ENCODE peak calls at places on chromosomes 2 and 18, in four cellular contexts. I, C, U and R are unnamed samples.

GRCh38 chr2:166572958-166573357 is 78.9 kb upstream of the SCN7A start:
- DNase-seq in I (no peak), C (no peak), U (no peak), R (no peak)

GRCh38 chr18:12377556-12378553 is 828 bp upstream of the AFG3L2 start:
- DNase-seq in I (no peak), C (no peak), U (no peak), R (no peak)

GRCh38 chr2:162582357-162582798 is 238.4 kb downstream of the GCA start:
- DNase-seq in I (no peak), C (peak), U (no peak), R (no peak)

GRCh38 chr2:61356261-61356957 is 114.5 kb downstream of the USP34 start:
- DNase-seq in I (no peak), C (peak), U (no peak), R (no peak)

GRCh38 chr2:65845442-65846182 is 413.2 kb upstream of the SPRED2 start:
- DNase-seq in I (no peak), C (no peak), U (no peak), R (no peak)

GRCh38 chr2:54630841-54631497 is 92.5 kb upstream of the EML6 start:
- DNase-seq in I (no peak), C (no peak), U (no peak), R (no peak)

GRCh38 chr18:40413160-40413559 is 1541.9 kb upstream of the PIK3C3 start:
- DNase-seq in I (no peak), C (peak), U (no peak), R (peak)

GRCh38 chr2:199055336-199055735 is 402.4 kb downstream of the SATB2 start:
- DNase-seq in I (no peak), C (no peak), U (no peak), R (no peak)

GRCh38 chr2:43838560-43839267 is at the start of the genes ABCG5 and ABCG8:
- DNase-seq in I (no peak), C (peak), U (no peak), R (no peak)

GRCh38 chr18:49028801-49029506 is 78.2 kb upstream of the SMAD7 start:
- DNase-seq in I (no peak), C (no peak), U (no peak), R (no peak)

GRCh38 chr2:20156051-20156730 is 68.7 kb downstream of the SDC1 start:
- DNase-seq in I (no peak), C (no peak), U (no peak), R (no peak)

GRCh38 chr18:53629356-53629755 is 595.1 kb downstream of the MBD2 start:
- DNase-seq in I (no peak), C (no peak), U (no peak), R (no peak)

GRCh38 chr2:134406716-134407115 is 152.8 kb downstream of the MGAT5 start:
- DNase-seq in I (no peak), C (no peak), U (no peak), R (no peak)

GRCh38 chr2:133753665-133754064 is 185.4 kb upstream of the NCKAP5 start:
- DNase-seq in I (no peak), C (no peak), U (no peak), R (no peak)

GRCh38 chr2:24839729-24840128 is 46.5 kb downstream of the CENPO start:
- DNase-seq in I (no peak), C (no peak), U (no peak), R (no peak)

GRCh38 chr2:18949871-18950597 is 360.7 kb upstream of the NT5C1B start:
- DNase-seq in I (no peak), C (no peak), U (no peak), R (no peak)

GRCh38 chr2:241081643-241082337 is 20.3 kb downstream of the MTERF4 start:
- DNase-seq in I (no peak), C (no peak), U (no peak), R (no peak)

GRCh38 chr18:75183524-75183923 is 25.4 kb downstream of the PTGR3 start:
- DNase-seq in I (no peak), C (no peak), U (no peak), R (no peak)

GRCh38 chr2:27664622-27665363 is 1.1 kb downstream of the SLC4A1AP start:
- DNase-seq in I (no peak), C (no peak), U (no peak), R (no peak)

GRCh38 chr2:12819098-12819465 is 102.3 kb downstream of the TRIB2 start:
- DNase-seq in I (no peak), C (no peak), U (no peak), R (no peak)

GRCh38 chr18:46639386-46639785 is 17.6 kb downstream of the LOXHD1 start:
- DNase-seq in I (no peak), C (no peak), U (no peak), R (no peak)
- TF ChIP-seq JUND in I (no peak), C (no peak), U (no peak), R (no peak)

GRCh38 chr2:9658972-9659371 is 28.2 kb upstream of the YWHAQ start:
- DNase-seq in I (no peak), C (no peak), U (no peak), R (no peak)
- TF ChIP-seq JUND in I (no peak), C (no peak), U (no peak), R (no peak)

DNA sequence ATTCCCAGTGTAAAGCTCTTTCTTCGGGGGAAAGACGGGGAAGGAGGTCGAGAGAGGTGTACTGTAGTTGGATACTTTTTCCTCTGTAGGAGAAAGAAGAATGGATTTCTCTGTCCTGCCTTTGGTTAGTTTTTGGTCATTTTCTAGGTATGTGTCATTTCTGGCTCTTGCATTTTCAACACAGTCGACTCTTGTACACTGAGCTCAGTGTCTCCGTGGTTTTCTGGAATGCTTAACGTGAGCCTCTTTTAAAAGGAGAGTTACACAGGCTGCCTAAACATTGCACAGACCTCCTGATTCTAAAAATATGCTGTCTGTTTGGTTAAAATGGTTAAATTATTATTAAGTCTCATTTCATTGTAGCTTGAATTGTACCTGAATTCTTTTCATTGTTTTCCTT is 21.8 kb upstream of the GLS start:
- DNase-seq in I (no peak), C (peak), U (no peak), R (no peak)
- TF ChIP-seq JUND in I (no peak), C (no peak), U (no peak), R (no peak)

GRCh38 chr18:63017977-63018376 is 301.6 kb downstream of the BCL2 start:
- DNase-seq in I (no peak), C (no peak), U (no peak), R (no peak)

GRCh38 chr18:63016270-63016669 is 300.9 kb downstream of the PHLPP1 start:
- DNase-seq in I (peak), C (peak), U (peak), R (no peak)
- TF ChIP-seq JUND in I (no peak), C (no peak), U (no peak), R (no peak)

GRCh38 chr2:219368690-219369108 is 19.0 kb downstream of the DNPEP start:
- DNase-seq in I (no peak), C (no peak), U (no peak), R (peak)

DNA sequence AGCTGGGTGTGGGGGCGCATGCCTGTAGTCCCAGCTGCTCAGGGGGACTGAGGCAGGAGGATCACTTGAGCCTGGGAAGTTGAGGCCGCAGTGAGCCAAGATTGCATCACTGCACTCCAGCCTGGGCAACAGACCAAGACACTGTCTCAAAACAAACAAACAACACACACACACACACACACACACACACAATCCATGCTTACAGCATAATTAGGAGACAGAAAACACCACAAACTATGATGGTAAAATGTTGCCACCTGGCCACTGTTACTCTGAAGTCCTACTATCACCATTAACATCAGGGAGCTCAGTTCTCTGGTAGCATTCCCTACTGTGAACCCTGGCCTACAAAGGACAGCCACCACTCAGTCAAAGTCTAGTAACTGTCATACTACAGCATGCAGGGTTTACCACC is 18.3 kb downstream of the DNPEP start:
- DNase-seq in I (no peak), C (no peak), U (no peak), R (peak)
- TF ChIP-seq JUND in I (no peak), C (no peak), U (no peak), R (no peak)

DNA sequence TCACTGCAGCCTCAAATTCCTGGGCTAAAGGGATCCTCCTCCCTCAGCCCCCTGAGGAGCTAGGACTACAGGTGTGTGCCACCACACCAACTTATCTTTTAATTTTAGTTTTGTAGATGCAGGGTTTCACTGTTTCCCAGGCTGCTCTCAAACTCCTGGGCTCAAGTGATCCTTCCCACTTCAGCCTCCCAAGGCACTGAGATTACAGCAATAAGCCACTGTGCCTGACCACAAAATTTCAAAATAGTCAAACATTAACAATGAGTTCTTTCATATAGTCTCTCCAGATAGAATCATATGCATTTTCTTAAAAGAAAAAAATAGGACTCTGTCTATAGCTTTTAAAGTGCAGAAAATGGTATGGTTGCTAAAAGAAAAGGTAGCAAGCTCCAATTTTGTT is 24.9 kb upstream of the PID1 start:
- DNase-seq in I (no peak), C (no peak), U (no peak), R (no peak)
- TF ChIP-seq JUND in I (no peak), C (no peak), U (no peak), R (no peak)

GRCh38 chr2:158756976-158757375 is 38.1 kb upstream of the DAPL1 start:
- DNase-seq in I (no peak), C (no peak), U (no peak), R (no peak)

GRCh38 chr2:158761626-158762025 is 33.5 kb upstream of the DAPL1 start:
- DNase-seq in I (no peak), C (no peak), U (no peak), R (no peak)

GRCh38 chr2:158755738-158756137 is 39.4 kb upstream of the DAPL1 start:
- DNase-seq in I (peak), C (no peak), U (no peak), R (no peak)

GRCh38 chr2:158756331-158756730 is 38.8 kb upstream of the DAPL1 start:
- DNase-seq in I (no peak), C (no peak), U (no peak), R (no peak)

DNA sequence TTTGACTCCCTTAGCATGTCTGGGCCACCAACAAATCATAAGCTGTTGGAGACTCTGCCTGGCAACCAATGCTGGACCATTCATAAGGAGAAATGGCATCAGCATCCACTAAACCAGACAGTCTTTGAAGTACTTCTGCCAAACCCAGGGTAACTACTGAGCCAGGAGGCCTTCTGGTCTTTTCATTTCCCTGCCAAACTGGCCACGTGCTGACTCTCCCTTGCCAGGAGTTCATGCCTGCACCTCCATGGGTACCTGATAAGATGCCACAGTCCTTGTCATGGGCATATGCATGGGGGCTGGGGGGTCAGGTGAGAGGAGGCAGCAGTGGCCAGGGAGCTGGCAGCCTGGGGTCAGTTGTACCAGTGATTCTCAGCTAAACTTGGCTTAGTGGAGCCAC is 34.2 kb upstream of the DAPL1 start:
- DNase-seq in I (no peak), C (no peak), U (no peak), R (no peak)
- TF ChIP-seq JUND in I (no peak), C (no peak), U (no peak), R (no peak)

GRCh38 chr2:126534508-126534907 is 121.5 kb upstream of the GYPC start:
- DNase-seq in I (no peak), C (no peak), U (no peak), R (no peak)
- TF ChIP-seq JUND in I (no peak), C (no peak), U (no peak), R (no peak)

GRCh38 chr2:238143239-238143951 is 4.9 kb downstream of the KLHL30 start:
- DNase-seq in I (no peak), C (no peak), U (no peak), R (no peak)
- TF ChIP-seq JUND in I (no peak), C (no peak), U (no peak), R (no peak)

GRCh38 chr2:150767924-150768801 is 280.7 kb upstream of the RND3 start:
- DNase-seq in I (no peak), C (no peak), U (no peak), R (no peak)
- TF ChIP-seq JUND in I (no peak), C (no peak), U (no peak), R (no peak)